ENCODE peak calls at places on chromosome 21, in six cellular contexts. Q is cardiac muscle cell, G is tibial nerve, K is lung, F is uterus, N is spleen. T is an unnamed sample. For H3K36me3, the result is how much of the 10 kb centered on the place peaks cover.

GRCh38 chr21:42545745-42546144 is 32.1 kb downstream of the SLC37A1 start:
- DNase-seq in Q (no peak), G (no peak), K (no peak), F (no peak), N (peak), T (no peak)

GRCh38 chr21:42164064-42164789 is 54.7 kb upstream of the ABCG1 start:
- DNase-seq in Q (peak), G (peak), K (peak), F (no peak), N (peak), T (peak)

GRCh38 chr21:21102874-21103273 is 104.7 kb downstream of the NCAM2 start:
- DNase-seq in Q (no peak), G (no peak), K (no peak), F (no peak), N (no peak), T (no peak)

GRCh38 chr21:25577765-25578069 is 29.6 kb downstream of the MRPL39 start:
- DNase-seq in Q (no peak), G (no peak), K (no peak), F (no peak), N (no peak), T (no peak)

GRCh38 chr21:29394051-29394450 is 95.3 kb downstream of the BACH1 start:
- DNase-seq in Q (no peak), G (no peak), K (no peak), F (no peak), N (no peak), T (no peak)

GRCh38 chr21:37642493-37642892 is 273.8 kb downstream of the KCNJ6 start:
- DNase-seq in Q (peak), G (no peak), K (no peak), F (no peak), N (no peak), T (no peak)

GRCh38 chr21:39079617-39080016 is 103.6 kb downstream of the PSMG1 start:
- DNase-seq in Q (no peak), G (peak), K (peak), F (no peak), N (peak), T (no peak)

GRCh38 chr21:25092441-25093011 is 514.8 kb downstream of the MRPL39 start:
- DNase-seq in Q (no peak), G (no peak), K (no peak), F (no peak), N (peak), T (no peak)

GRCh38 chr21:36613064-36613463 is 85.9 kb upstream of the SIM2 start:
- DNase-seq in Q (no peak), G (no peak), K (no peak), F (no peak), N (no peak), T (no peak)

GRCh38 chr21:27700974-27701614 is 734.2 kb upstream of the ADAMTS5 start:
- DNase-seq in Q (peak), G (peak), K (peak), F (peak), N (peak), T (no peak)

GRCh38 chr21:35025206-35026152 is 23.6 kb downstream of the RUNX1 start:
- DNase-seq in Q (no peak), G (no peak), K (no peak), F (no peak), N (no peak), T (no peak)

GRCh38 chr21:42227909-42228708 is 9.2 kb downstream of the ABCG1 start:
- DNase-seq in Q (no peak), G (peak), K (peak), F (peak), N (peak), T (no peak)

GRCh38 chr21:27764056-27764455 is 797.2 kb upstream of the ADAMTS5 start:
- DNase-seq in Q (no peak), G (no peak), K (no peak), F (no peak), N (no peak), T (no peak)

GRCh38 chr21:29332461-29333354 is 34.0 kb downstream of the BACH1 start:
- DNase-seq in Q (no peak), G (no peak), K (no peak), F (no peak), N (no peak), T (no peak)

GRCh38 chr21:46477765-46478164 is 19.1 kb downstream of the DIP2A start:
- DNase-seq in Q (no peak), G (no peak), K (no peak), F (no peak), N (no peak), T (no peak)

GRCh38 chr21:25342811-25343210 is 264.5 kb downstream of the MRPL39 start:
- DNase-seq in Q (no peak), G (no peak), K (no peak), F (no peak), N (no peak), T (no peak)

GRCh38 chr21:45831991-45832740 is 149.4 kb upstream of the COL6A1 start:
- DNase-seq in Q (no peak), G (no peak), K (no peak), F (peak), N (no peak), T (peak)

GRCh38 chr21:46205121-46205520 is 20.9 kb upstream of the SPATC1L start:
- DNase-seq in Q (no peak), G (no peak), K (no peak), F (no peak), N (peak), T (no peak)

GRCh38 chr21:42618713-42619112 is 34.7 kb upstream of the PDE9A start:
- DNase-seq in Q (no peak), G (no peak), K (no peak), F (no peak), N (peak), T (no peak)

GRCh38 chr21:40269239-40269638 is 402.0 kb downstream of the PCP4 start:
- DNase-seq in Q (no peak), G (no peak), K (no peak), F (no peak), N (no peak), T (no peak)

GRCh38 chr21:42309753-42310213 is 5.4 kb downstream of the TFF3 start:
- DNase-seq in Q (peak), G (peak), K (peak), F (no peak), N (peak), T (no peak)

GRCh38 chr21:45993210-45994085 is 11.9 kb downstream of the COL6A1 start:
- DNase-seq in Q (no peak), G (no peak), K (no peak), F (peak), N (peak), T (no peak)

GRCh38 chr21:46211786-46212720 is 16.5 kb downstream of the LSS start:
- DNase-seq in Q (no peak), G (no peak), K (no peak), F (peak), N (peak), T (no peak)

GRCh38 chr21:37188825-37189224 is 78.3 kb downstream of the VPS26C start:
- DNase-seq in Q (no peak), G (no peak), K (no peak), F (no peak), N (no peak), T (no peak)

GRCh38 chr21:41481191-41481590 is 26.8 kb downstream of the TMPRSS2 start:
- DNase-seq in Q (no peak), G (no peak), K (no peak), F (no peak), N (no peak), T (no peak)

GRCh38 chr21:35046223-35046690 is 2.8 kb downstream of the RUNX1 start:
- DNase-seq in Q (no peak), G (no peak), K (no peak), F (no peak), N (no peak), T (no peak)

GRCh38 chr21:45923146-45923545 is 58.4 kb upstream of the COL6A1 start:
- DNase-seq in Q (peak), G (peak), K (peak), F (peak), N (peak), T (no peak)

GRCh38 chr21:21029159-21029558 is 30.9 kb downstream of the NCAM2 start:
- DNase-seq in Q (no peak), G (no peak), K (no peak), F (no peak), N (no peak), T (no peak)

GRCh38 chr21:38341546-38342012 is 84.8 kb downstream of the KCNJ15 start:
- DNase-seq in Q (no peak), G (no peak), K (no peak), F (no peak), N (no peak), T (no peak)

GRCh38 chr21:15766952-15767603 is 37.3 kb downstream of the USP25 start:
- DNase-seq in Q (no peak), G (no peak), K (no peak), F (no peak), N (no peak), T (no peak)
- H3K36me3 ChIP-seq in Q (under half), G (under half), K (under half), F (under half), N (under half), T (under half)

DNA sequence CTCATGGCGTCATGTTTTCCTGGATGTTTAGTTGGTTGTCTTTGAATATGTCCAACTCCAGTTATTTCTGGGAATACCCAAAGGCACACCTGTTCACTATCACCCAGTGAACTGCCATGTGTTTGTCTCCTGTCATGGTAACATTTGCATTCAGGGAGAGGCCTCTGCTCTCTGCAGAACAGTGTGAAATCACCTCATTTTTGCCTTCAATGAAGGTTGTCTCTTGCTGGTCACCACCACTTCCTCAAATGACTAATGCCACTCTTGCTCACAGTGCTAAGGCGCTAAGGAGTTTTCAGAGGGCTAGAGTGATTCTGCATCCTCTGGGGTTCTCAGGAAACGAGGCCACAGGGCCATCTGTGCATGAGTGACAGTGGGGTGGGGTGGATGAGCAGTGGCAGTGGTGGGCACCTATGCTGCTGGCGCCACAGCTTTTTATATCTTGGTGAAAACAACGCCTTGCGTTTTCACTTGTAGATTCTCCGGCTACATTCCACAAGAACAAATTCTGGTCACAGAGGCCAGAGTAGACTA is 60.0 kb upstream of the ATP5PO start:
- DNase-seq in Q (no peak), G (no peak), K (no peak), F (no peak), N (no peak), T (peak)
- H3K4me3 ChIP-seq in Q (no peak), G (no peak), K (no peak), F (no peak), N (no peak), T (no peak)

DNA sequence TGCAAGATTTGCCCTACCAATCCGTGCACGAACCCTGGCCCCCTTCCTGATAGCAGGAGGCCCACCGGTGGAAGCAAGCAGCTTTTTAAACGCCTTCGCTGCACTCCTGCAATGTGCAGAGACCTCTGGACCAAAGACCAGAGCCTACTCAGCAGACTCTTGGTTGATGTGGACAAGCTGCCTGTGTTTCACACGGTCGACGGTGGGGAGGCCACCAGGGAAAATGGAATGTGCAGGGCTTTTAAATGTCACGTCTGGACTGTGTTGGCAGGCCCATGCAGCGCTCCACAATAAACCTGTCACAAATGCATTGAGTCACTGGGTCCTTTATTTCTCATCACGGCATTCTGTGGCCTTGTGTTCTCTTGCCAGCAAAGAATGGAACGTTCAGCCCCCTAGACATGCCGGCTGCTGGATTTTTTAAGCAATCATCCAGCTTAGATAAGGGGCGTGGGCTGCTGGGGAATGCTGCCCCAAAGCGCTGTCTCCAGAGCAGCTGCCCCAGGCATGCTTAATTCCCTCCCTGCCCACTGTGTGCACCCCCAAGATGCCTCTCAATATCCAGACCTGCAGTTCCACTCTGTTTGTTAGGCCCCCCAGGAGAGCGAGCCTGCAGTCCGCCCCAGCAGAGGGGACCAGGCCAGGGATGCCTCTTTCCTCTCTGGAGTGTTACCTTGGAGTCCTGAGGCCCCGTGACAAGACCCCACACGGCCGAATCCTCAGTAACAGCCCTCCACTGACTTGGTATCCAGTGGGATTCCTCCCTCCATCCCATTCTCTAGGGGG is 71.3 kb downstream of the ATP5PO start:
- DNase-seq in Q (peak), G (no peak), K (no peak), F (peak), N (no peak), T (no peak)
- TF ChIP-seq CTCF in Q (no peak), G (no peak), K (no peak), F (no peak), N (no peak), T (no peak)

DNA sequence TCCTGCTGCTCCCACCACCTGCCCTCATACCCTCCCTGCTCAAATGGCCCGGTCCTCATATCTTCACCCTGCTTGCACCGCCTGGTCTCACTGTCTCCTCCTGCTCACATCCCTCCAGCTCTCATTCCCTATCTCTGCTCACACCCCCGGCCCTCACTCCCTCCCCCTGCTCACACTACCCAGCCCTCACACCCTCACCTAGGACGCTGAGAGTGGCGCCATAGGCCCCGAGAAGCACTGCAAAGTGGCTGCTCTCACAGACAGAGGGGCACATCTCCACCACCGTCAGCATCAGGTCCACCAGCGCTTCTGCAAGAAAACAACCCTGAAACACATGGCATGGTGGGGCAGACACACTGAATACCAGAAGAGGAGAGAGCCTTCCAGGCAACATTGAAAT is 38.6 kb downstream of the MRAP start:
- DNase-seq in Q (no peak), G (no peak), K (no peak), F (no peak), N (no peak), T (no peak)
- H3K36me3 ChIP-seq in Q (under half), G (under half), K (under half), F (under half), N (half or more), T (under half)